ENCODE peak calls at places on chromosomes 4 and X, in ten cellular contexts. I is A549; K is ACHN; G is activated CD8-positive, alpha-beta memory T cell treated with anti-CD3 and anti-CD28 coated beads for 48 hours; P is uterus; S is glutamatergic neuron; A is posterior cingulate gyrus; N is stimulated activated CD4-positive, alpha-beta T cell treated with anti-CD3 and anti-CD28 coated beads, Interleukin-15, amount 100 ng/mL, for 1 hour; F is HCT116; O is GM04504. V is an unnamed sample.

GRCh38 chrX:111102636-111103035 is 6.6 kb downstream of the PAK3 start:
- DNase-seq in I (no peak), K (no peak), G (no peak), P (no peak), S (no peak), A (no peak), N (no peak), F (no peak), O (no peak), V (no peak)

GRCh38 chr4:111991797-111992196 is 153.5 kb upstream of the FAM241A start:
- DNase-seq in I (peak; percentile 11), K (peak; percentile 1), G (no peak), P (peak; percentile 39), S (no peak), A (no peak), N (no peak), F (peak; percentile 8), O (peak; percentile 40), V (peak; percentile 26)

GRCh38 chrX:145506225-145506624 is 258.9 kb downstream of the SPANXN1 start:
- DNase-seq in I (no peak), K (no peak), G (no peak), P (no peak), S (no peak), A (no peak), N (no peak), F (no peak), O (no peak), V (no peak)

GRCh38 chrX:20173305-20173704 is 31.7 kb upstream of the EIF1AX start:
- DNase-seq in I (no peak), K (no peak), G (no peak), P (no peak), S (no peak), A (no peak), N (no peak), F (no peak), O (no peak), V (no peak)

GRCh38 chrX:48854898-48855297 is 19.5 kb upstream of the PCSK1N start:
- DNase-seq in I (no peak), K (peak; percentile 37), G (no peak), P (no peak), S (no peak), A (no peak), N (no peak), F (peak; percentile 3), O (no peak), V (no peak)

GRCh38 chr4:30726090-30726668 is 6.0 kb downstream of the PCDH7 start:
- DNase-seq in I (no peak), K (no peak), G (no peak), P (no peak), S (no peak), A (no peak), N (no peak), F (no peak), O (no peak), V (no peak)

GRCh38 chr4:107997001-107997788 is 7.5 kb downstream of the HADH start:
- DNase-seq in I (no peak), K (no peak), G (no peak), P (peak; percentile 51), S (no peak), A (no peak), N (no peak), F (no peak), O (peak; percentile 72), V (no peak)

GRCh38 chr4:134154097-134154496 is 47.5 kb downstream of the PABPC4L start:
- DNase-seq in I (no peak), K (no peak), G (no peak), P (no peak), S (no peak), A (no peak), N (no peak), F (no peak), O (no peak), V (no peak)

GRCh38 chr4:88971536-88971935 is 85.4 kb downstream of the FAM13A start:
- DNase-seq in I (no peak), K (no peak), G (no peak), P (no peak), S (no peak), A (no peak), N (no peak), F (no peak), O (no peak), V (no peak)

GRCh38 chr4:21535901-21536300 is 412.7 kb downstream of the KCNIP4 start:
- DNase-seq in I (no peak), K (no peak), G (no peak), P (no peak), S (no peak), A (no peak), N (no peak), F (no peak), O (no peak), V (no peak)

GRCh38 chr4:18914182-18914581 is 892.6 kb upstream of the LCORL start:
- DNase-seq in I (no peak), K (no peak), G (no peak), P (no peak), S (no peak), A (no peak), N (no peak), F (no peak), O (no peak), V (no peak)

GRCh38 chr4:87530868-87531267 is 1.7 kb upstream of the SPARCL1 start:
- DNase-seq in I (no peak), K (no peak), G (no peak), P (peak; percentile 96), S (no peak), A (peak; percentile 32), N (no peak), F (no peak), O (peak; percentile 47), V (no peak)

GRCh38 chr4:182141046-182141445 is 102.2 kb upstream of the TENM3 start:
- DNase-seq in I (no peak), K (no peak), G (no peak), P (no peak), S (peak; percentile 66), A (no peak), N (no peak), F (no peak), O (no peak), V (no peak)

GRCh38 chrX:24790166-24790565 is 96.4 kb downstream of the POLA1 start:
- DNase-seq in I (no peak), K (no peak), G (no peak), P (no peak), S (no peak), A (no peak), N (no peak), F (no peak), O (no peak), V (no peak)

GRCh38 chr4:16257611-16258010 is 31.3 kb upstream of the TAPT1 start:
- DNase-seq in I (no peak), K (no peak), G (no peak), P (no peak), S (no peak), A (no peak), N (no peak), F (no peak), O (no peak), V (no peak)

GRCh38 chr4:185811509-185812364 is at the start of gene SORBS2:
- DNase-seq in I (no peak), K (peak; percentile 79), G (no peak), P (no peak), S (peak; percentile 34), A (peak; percentile 46), N (no peak), F (no peak), O (no peak), V (peak; percentile 47)

GRCh38 chr4:33411182-33411581 is 2691.0 kb downstream of the PCDH7 start:
- DNase-seq in I (no peak), K (no peak), G (no peak), P (no peak), S (no peak), A (no peak), N (no peak), F (peak; percentile 12), O (no peak), V (no peak)

GRCh38 chr4:2501034-2501594 is 32.2 kb downstream of the RNF4 start:
- DNase-seq in I (no peak), K (no peak), G (no peak), P (no peak), S (no peak), A (no peak), N (no peak), F (no peak), O (no peak), V (no peak)